ENCODE peak calls at places on chromosomes 6 and 20, in nine cellular contexts. One of them, this sample, is unnamed.
A peak's percentile ranks its signal among the peaks of the same experiment; 100 is the strongest.

GRCh38 chr6:161437851-161438250 is 164.0 kb upstream of the AGPAT4 start:
- DNase-seq in nucleus accumbens: no peak
- DNase-seq in ELF-1: no peak
- DNase-seq in stomach: no peak
- DNase-seq in heart right ventricle: no peak
- DNase-seq in D341Med: no peak
- DNase-seq in BE2C: no peak
- DNase-seq in iPS-NIHi11: no peak
- DNase-seq in right atrium auricular region: no peak
- DNase-seq in this sample: no peak

GRCh38 chr20:64162239-64162621 is 2.0 kb upstream of the MYT1 start:
- DNase-seq in BE2C: no peak
- DNase-seq in ELF-1: no peak
- DNase-seq in right atrium auricular region: no peak
- DNase-seq in nucleus accumbens: no peak
- DNase-seq in stomach: no peak
- DNase-seq in heart right ventricle: no peak
- DNase-seq in iPS-NIHi11: no peak
- DNase-seq in D341Med: no peak
- DNase-seq in this sample: no peak

GRCh38 chr6:125789576-125790402 is 971 bp upstream of the NCOA7 start:
- DNase-seq in stomach: peak; percentile 41
- DNase-seq in ELF-1: peak; percentile 66
- DNase-seq in iPS-NIHi11: peak; percentile 24
- DNase-seq in heart right ventricle: peak; percentile 38
- DNase-seq in D341Med: peak; percentile 57
- DNase-seq in nucleus accumbens: peak; percentile 89
- DNase-seq in right atrium auricular region: no peak
- DNase-seq in BE2C: peak; percentile 66
- DNase-seq in this sample: peak; percentile 60

GRCh38 chr6:169253745-169254238 is at the start of gene THBS2:
- DNase-seq in right atrium auricular region: no peak
- DNase-seq in BE2C: no peak
- DNase-seq in iPS-NIHi11: no peak
- DNase-seq in D341Med: no peak
- DNase-seq in heart right ventricle: peak; percentile 58
- DNase-seq in nucleus accumbens: peak; percentile 39
- DNase-seq in stomach: no peak
- DNase-seq in ELF-1: peak; percentile 56
- DNase-seq in this sample: no peak

GRCh38 chr6:140538926-140539325 is 1164.5 kb upstream of the CITED2 start:
- DNase-seq in heart right ventricle: no peak
- DNase-seq in BE2C: no peak
- DNase-seq in iPS-NIHi11: no peak
- DNase-seq in ELF-1: no peak
- DNase-seq in right atrium auricular region: no peak
- DNase-seq in D341Med: no peak
- DNase-seq in nucleus accumbens: no peak
- DNase-seq in stomach: no peak
- DNase-seq in this sample: no peak

GRCh38 chr6:5657684-5658429 is 348.9 kb downstream of the NRN1 start:
- DNase-seq in nucleus accumbens: no peak
- DNase-seq in BE2C: no peak
- DNase-seq in D341Med: no peak
- DNase-seq in iPS-NIHi11: no peak
- DNase-seq in ELF-1: no peak
- DNase-seq in stomach: no peak
- DNase-seq in right atrium auricular region: no peak
- DNase-seq in heart right ventricle: no peak
- DNase-seq in this sample: no peak

GRCh38 chr6:73389854-73390253 is 4.8 kb upstream of the DDX43 start:
- DNase-seq in ELF-1: no peak
- DNase-seq in nucleus accumbens: no peak
- DNase-seq in heart right ventricle: no peak
- DNase-seq in stomach: no peak
- DNase-seq in D341Med: no peak
- DNase-seq in right atrium auricular region: no peak
- DNase-seq in iPS-NIHi11: no peak
- DNase-seq in BE2C: no peak
- DNase-seq in this sample: no peak

GRCh38 chr6:34275128-34275804 is 26.5 kb upstream of the SMIM29 start:
- DNase-seq in nucleus accumbens: no peak
- DNase-seq in BE2C: no peak
- DNase-seq in iPS-NIHi11: no peak
- DNase-seq in right atrium auricular region: no peak
- DNase-seq in heart right ventricle: no peak
- DNase-seq in D341Med: peak; percentile 45
- DNase-seq in ELF-1: no peak
- DNase-seq in stomach: no peak
- DNase-seq in this sample: no peak

GRCh38 chr6:32153252-32153834 is 598 bp upstream of the PPT2 start:
- DNase-seq in BE2C: peak; percentile 82
- DNase-seq in iPS-NIHi11: peak; percentile 50
- DNase-seq in heart right ventricle: peak; percentile 42
- DNase-seq in ELF-1: peak; percentile 84
- DNase-seq in stomach: peak; percentile 28
- DNase-seq in nucleus accumbens: no peak
- DNase-seq in D341Med: peak; percentile 79
- DNase-seq in right atrium auricular region: no peak
- DNase-seq in this sample: no peak

GRCh38 chr6:113182370-113183141 is 674.6 kb upstream of the MARCKS start:
- DNase-seq in stomach: no peak
- DNase-seq in BE2C: no peak
- DNase-seq in nucleus accumbens: no peak
- DNase-seq in iPS-NIHi11: no peak
- DNase-seq in right atrium auricular region: no peak
- DNase-seq in ELF-1: no peak
- DNase-seq in heart right ventricle: no peak
- DNase-seq in D341Med: no peak
- DNase-seq in this sample: no peak

GRCh38 chr6:27836783-27837635 is 75.2 kb downstream of the OR2B2 start:
- DNase-seq in right atrium auricular region: peak; percentile 61
- DNase-seq in D341Med: peak; percentile 59
- DNase-seq in BE2C: peak; percentile 78
- DNase-seq in heart right ventricle: peak; percentile 43
- DNase-seq in ELF-1: peak; percentile 84
- DNase-seq in iPS-NIHi11: peak; percentile 11
- DNase-seq in nucleus accumbens: no peak
- DNase-seq in stomach: peak; percentile 62
- DNase-seq in this sample: peak; percentile 71

GRCh38 chr6:137488736-137489409 is 5.3 kb downstream of the OLIG3 start:
- DNase-seq in iPS-NIHi11: peak; percentile 68
- DNase-seq in D341Med: peak; percentile 29
- DNase-seq in ELF-1: peak; percentile 58
- DNase-seq in stomach: no peak
- DNase-seq in nucleus accumbens: no peak
- DNase-seq in right atrium auricular region: no peak
- DNase-seq in BE2C: no peak
- DNase-seq in heart right ventricle: no peak
- DNase-seq in this sample: no peak

GRCh38 chr20:764255-764654 is 4.0 kb downstream of the SLC52A3 start:
- DNase-seq in heart right ventricle: no peak
- DNase-seq in BE2C: no peak
- DNase-seq in iPS-NIHi11: no peak
- DNase-seq in D341Med: no peak
- DNase-seq in ELF-1: no peak
- DNase-seq in nucleus accumbens: no peak
- DNase-seq in right atrium auricular region: no peak
- DNase-seq in stomach: no peak
- DNase-seq in this sample: no peak

GRCh38 chr6:163883946-163884345 is 469.4 kb downstream of the QKI start:
- DNase-seq in heart right ventricle: no peak
- DNase-seq in stomach: no peak
- DNase-seq in nucleus accumbens: no peak
- DNase-seq in ELF-1: no peak
- DNase-seq in D341Med: no peak
- DNase-seq in iPS-NIHi11: no peak
- DNase-seq in BE2C: no peak
- DNase-seq in right atrium auricular region: no peak
- DNase-seq in this sample: no peak

GRCh38 chr6:42879372-42880239 is at the start of gene RPL7L1:
- DNase-seq in ELF-1: peak; percentile 92
- DNase-seq in iPS-NIHi11: peak; percentile 73
- DNase-seq in D341Med: peak; percentile 85
- DNase-seq in nucleus accumbens: peak; percentile 98
- DNase-seq in right atrium auricular region: peak; percentile 89
- DNase-seq in heart right ventricle: peak; percentile 87
- DNase-seq in BE2C: peak; percentile 84
- DNase-seq in stomach: peak; percentile 82
- DNase-seq in this sample: peak; percentile 89

GRCh38 chr20:47129306-47129705 is 227.2 kb downstream of the ZMYND8 start:
- DNase-seq in right atrium auricular region: no peak
- DNase-seq in D341Med: no peak
- DNase-seq in stomach: no peak
- DNase-seq in heart right ventricle: no peak
- DNase-seq in ELF-1: no peak
- DNase-seq in nucleus accumbens: no peak
- DNase-seq in iPS-NIHi11: no peak
- DNase-seq in BE2C: no peak
- DNase-seq in this sample: no peak

GRCh38 chr6:33213166-33213988 is 5.1 kb downstream of the RING1 start:
- DNase-seq in heart right ventricle: no peak
- DNase-seq in iPS-NIHi11: peak; percentile 71
- DNase-seq in D341Med: peak; percentile 65
- DNase-seq in right atrium auricular region: no peak
- DNase-seq in BE2C: peak; percentile 34
- DNase-seq in nucleus accumbens: peak; percentile 55
- DNase-seq in stomach: no peak
- DNase-seq in ELF-1: peak; percentile 74
- DNase-seq in this sample: no peak

GRCh38 chr6:158849899-158850806 is 31.0 kb upstream of the EZR start:
- DNase-seq in heart right ventricle: no peak
- DNase-seq in iPS-NIHi11: peak; percentile 28
- DNase-seq in right atrium auricular region: no peak
- DNase-seq in D341Med: no peak
- DNase-seq in ELF-1: peak; percentile 44
- DNase-seq in BE2C: no peak
- DNase-seq in nucleus accumbens: peak; percentile 7
- DNase-seq in stomach: peak; percentile 54
- DNase-seq in this sample: no peak

GRCh38 chr6:7085911-7086310 is 21.9 kb upstream of the RREB1 start:
- DNase-seq in stomach: peak; percentile 63
- DNase-seq in nucleus accumbens: no peak
- DNase-seq in heart right ventricle: peak; percentile 45
- DNase-seq in ELF-1: peak; percentile 39
- DNase-seq in iPS-NIHi11: no peak
- DNase-seq in D341Med: peak; percentile 57
- DNase-seq in right atrium auricular region: peak; percentile 66
- DNase-seq in BE2C: peak; percentile 86
- DNase-seq in this sample: peak; percentile 64